ENCODE peak calls at places on chromosomes 12 and 14, in seven cellular contexts. L is IMR-90, T is GM12878, X is PC-9, I is HepG2, Y is K562, Q is neuronal stem cell. K is an unnamed sample.

GRCh38 chr12:128795530-128796361 is 28.0 kb downstream of the SLC15A4 start:
- DNase-seq in I (no peak), T (no peak), Y (no peak), X (no peak), L (no peak), Q (no peak), K (no peak)

GRCh38 chr14:70665448-70666363 is 24.0 kb downstream of the TTC9 start:
- DNase-seq in Y (no peak), Q (no peak), T (peak; percentile 90), L (no peak), X (peak; percentile 96), I (no peak), K (no peak)

GRCh38 chr14:90805662-90806548 is 10.3 kb downstream of the TTC7B start:
- DNase-seq in I (no peak), X (no peak), Y (peak; percentile 49), T (no peak), Q (no peak), L (no peak), K (no peak)

GRCh38 chr12:122870867-122871664 is 24.9 kb downstream of the VPS37B start:
- DNase-seq in T (no peak), Y (no peak), Q (no peak), I (no peak), L (peak; percentile 70), X (no peak), K (no peak)

GRCh38 chr12:65389436-65389835 is 111.0 kb downstream of the MSRB3 start:
- DNase-seq in T (no peak), Y (no peak), Q (no peak), X (no peak), I (no peak), L (no peak), K (no peak)

GRCh38 chr12:5081016-5081415 is 37.3 kb downstream of the KCNA5 start:
- DNase-seq in Q (no peak), X (no peak), L (no peak), Y (no peak), I (no peak), T (no peak), K (no peak)

GRCh38 chr12:69639400-69640016 is 28.8 kb upstream of the LRRC10 start:
- DNase-seq in Q (peak; percentile 54), L (peak; percentile 67), Y (peak; percentile 78), X (no peak), I (peak; percentile 52), T (peak; percentile 15), K (peak; percentile 63)

GRCh38 chr12:108214486-108214885 is 85.4 kb downstream of the WSCD2 start:
- DNase-seq in Q (peak; percentile 70), L (peak; percentile 7), X (no peak), I (peak; percentile 3), Y (peak; percentile 66), T (no peak), K (peak; percentile 53)

GRCh38 chr14:39181026-39181692 is 6.1 kb downstream of the PNN start:
- DNase-seq in L (no peak), X (no peak), T (no peak), Y (no peak), Q (no peak), I (no peak), K (no peak)

GRCh38 chr14:105089746-105090492 is 24.7 kb upstream of the GPR132 start:
- DNase-seq in X (no peak), L (no peak), T (no peak), I (no peak), Y (no peak), Q (no peak), K (no peak)

GRCh38 chr12:6292606-6293005 is 17.9 kb upstream of the PLEKHG6 start:
- DNase-seq in T (no peak), Y (no peak), Q (no peak), L (peak; percentile 82), X (peak; percentile 70), I (peak; percentile 43), K (no peak)

GRCh38 chr14:72518809-72519377 is 375.0 kb downstream of the DPF3 start:
- DNase-seq in Y (no peak), Q (no peak), T (peak; percentile 77), L (no peak), X (no peak), I (no peak), K (peak; percentile 67)

GRCh38 chr14:73762375-73762822 is 48.2 kb upstream of the PNMA1 start:
- DNase-seq in I (no peak), L (no peak), X (no peak), Y (no peak), T (peak; percentile 79), Q (no peak), K (no peak)

GRCh38 chr12:40618621-40619020 is 73.6 kb upstream of the CNTN1 start:
- DNase-seq in I (no peak), X (no peak), L (no peak), T (no peak), Y (no peak), Q (no peak), K (no peak)

GRCh38 chr14:19823765-19824164 is 20.2 kb downstream of the OR4N2 start:
- DNase-seq in I (no peak), Y (no peak), L (no peak), Q (no peak), T (no peak), X (no peak), K (no peak)

GRCh38 chr14:52018252-52018651 is 28.9 kb downstream of the RTRAF start:
- DNase-seq in T (no peak), Q (no peak), Y (peak; percentile 9), I (no peak), X (no peak), L (no peak), K (peak; percentile 41)

GRCh38 chr14:52014601-52015267 is 25.4 kb downstream of the RTRAF start:
- DNase-seq in I (no peak), T (no peak), Y (no peak), L (no peak), Q (no peak), X (no peak), K (peak; percentile 54)

GRCh38 chr14:52013984-52014600 is 24.7 kb downstream of the RTRAF start:
- DNase-seq in L (no peak), I (no peak), T (no peak), X (no peak), Y (peak; percentile 11), Q (no peak), K (peak; percentile 39)

GRCh38 chr14:52012635-52013034 is 23.3 kb downstream of the RTRAF start:
- DNase-seq in L (no peak), Q (no peak), I (no peak), T (no peak), Y (no peak), X (no peak), K (no peak)

GRCh38 chr14:52015411-52016030 is 26.2 kb downstream of the RTRAF start:
- DNase-seq in X (no peak), Q (no peak), I (peak; percentile 8), Y (no peak), T (no peak), L (peak; percentile 17), K (no peak)
- H2AFZ ChIP-seq in X (no peak overlapping the region), Q (peak overlapping the region; percentile 54), I (no peak overlapping the region), Y (peak overlapping the region; percentile 32), T (no peak overlapping the region), L (no peak overlapping the region), K (no peak overlapping the region)

DNA sequence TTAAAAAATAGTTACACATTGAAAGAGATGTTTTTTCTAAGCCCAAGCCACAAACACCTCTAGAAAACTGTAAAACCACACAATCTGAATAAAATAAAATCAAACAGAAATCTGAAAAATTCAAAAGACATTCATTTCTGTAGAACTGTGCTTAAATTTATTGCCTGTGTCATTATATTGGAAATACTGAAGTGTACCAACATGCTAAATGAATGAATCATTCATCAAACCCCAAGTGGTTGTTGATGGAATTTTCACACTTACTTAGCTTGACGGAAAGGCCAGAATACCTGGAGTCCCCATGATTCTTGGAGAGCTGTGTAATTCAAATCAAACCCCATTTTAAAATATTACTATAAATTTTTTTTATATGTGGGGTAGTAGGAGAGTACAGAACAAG is 2.7 kb downstream of the KITLG start:
- DNase-seq in Q (no peak), X (no peak), T (no peak), L (no peak), I (no peak), Y (no peak), K (no peak)
- H3K4me3 ChIP-seq in Q (no peak overlapping the region), X (no peak overlapping the region), T (no peak overlapping the region), L (no peak overlapping the region), I (no peak overlapping the region), Y (no peak overlapping the region), K (no peak overlapping the region)

GRCh38 chr12:20492251-20492728 is 124.0 kb downstream of the PDE3A start:
- DNase-seq in T (peak; percentile 5), L (peak; percentile 65), Q (no peak), X (no peak), I (no peak), Y (no peak), K (no peak)
- H3K4me2 ChIP-seq in T (no peak overlapping the region), L (peak overlapping the region; percentile 11), Q (no peak overlapping the region), X (peak overlapping the region; percentile 50), I (no peak overlapping the region), Y (no peak overlapping the region), K (no peak overlapping the region)

DNA sequence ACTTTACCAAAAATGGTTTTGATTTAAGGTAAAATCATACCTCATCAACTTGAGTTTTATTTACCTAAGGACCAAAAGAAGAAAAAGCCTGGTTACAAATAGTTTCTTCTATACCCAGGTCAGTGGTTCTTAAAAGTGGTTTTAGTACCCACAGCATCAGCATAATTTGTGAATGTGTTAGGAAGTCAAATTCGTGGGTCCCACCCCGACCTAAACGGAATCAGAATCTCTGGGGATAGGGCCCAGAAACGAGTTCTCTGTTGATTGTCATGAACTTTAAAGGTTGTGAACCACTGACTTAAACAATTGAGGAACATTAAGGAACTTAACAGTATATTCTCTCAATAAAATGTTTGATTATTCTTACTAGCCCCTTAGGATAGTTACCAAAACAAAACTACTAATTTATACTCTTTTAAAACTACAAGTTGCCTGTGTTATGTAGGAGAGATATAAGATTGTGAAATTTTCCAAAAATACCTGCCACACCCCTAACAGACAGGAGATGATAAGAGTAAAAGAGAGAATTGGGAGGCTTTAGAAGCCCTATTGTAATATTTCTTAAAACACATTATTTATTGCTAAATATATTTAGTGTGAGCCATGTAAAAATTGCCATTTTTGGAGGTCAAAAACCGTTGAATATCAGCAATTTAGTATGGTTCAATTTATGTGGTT is 669 bp upstream of the SLC25A21 start:
- DNase-seq in T (no peak), L (no peak), X (no peak), Q (no peak), Y (no peak), I (no peak), K (no peak)
- H2AFZ ChIP-seq in T (no peak overlapping the region), L (no peak overlapping the region), X (peak overlapping the region; percentile 99), Q (peak overlapping the region; percentile 93), Y (peak overlapping the region; percentile 91), I (peak overlapping the region; percentile 91), K (no peak overlapping the region)

GRCh38 chr12:53004178-53004577 is 2.1 kb upstream of the EIF4B start:
- DNase-seq in L (no peak), T (no peak), Y (no peak), X (peak; percentile 81), Q (no peak), I (no peak), K (no peak)

GRCh38 chr12:53006810-53007742 is 820 bp downstream of the EIF4B start:
- DNase-seq in Q (peak; percentile 66), X (peak; percentile 52), I (peak; percentile 71), L (peak; percentile 55), T (peak; percentile 32), Y (peak; percentile 87), K (peak; percentile 87)

GRCh38 chr12:53005986-53006809 is at the start of gene EIF4B:
- DNase-seq in T (peak; percentile 99), I (peak; percentile 97), L (peak; percentile 100), Q (peak; percentile 99), Y (peak; percentile 91), X (peak; percentile 97), K (peak; percentile 100)

GRCh38 chr12:53005215-53005985 is 856 bp upstream of the EIF4B start:
- DNase-seq in Y (no peak), L (no peak), X (no peak), Q (peak; percentile 35), I (no peak), T (no peak), K (no peak)

GRCh38 chr12:53004582-53004981 is 1.7 kb upstream of the EIF4B start:
- DNase-seq in I (no peak), T (no peak), Q (no peak), X (no peak), L (peak; percentile 24), Y (no peak), K (no peak)
- H3K4me3 ChIP-seq in I (no peak overlapping the region), T (peak overlapping the region; percentile 91), Q (peak overlapping the region; percentile 96), X (peak overlapping the region; percentile 82), L (no peak overlapping the region), Y (peak overlapping the region; percentile 76), K (peak overlapping the region; percentile 88)